ENCODE peak calls at places on chromosomes 11 and 22, in four cellular contexts. P is H9, T is IMR-90, F is H1. V is an unnamed sample.

GRCh38 chr11:129287920-129288319 is 87.7 kb upstream of the BARX2 start:
- DNase-seq in P (no peak), T (no peak), F (no peak), V (no peak)

GRCh38 chr11:63405114-63405513 is 35.5 kb downstream of the SLC22A9 start:
- DNase-seq in P (no peak), T (no peak), F (no peak), V (no peak)

GRCh38 chr11:122696662-122697061 is 41.1 kb downstream of the UBASH3B start:
- DNase-seq in P (no peak), T (no peak), F (no peak), V (no peak)

GRCh38 chr11:126914941-126915340 is 85.6 kb downstream of the KIRREL3 start:
- DNase-seq in P (no peak), T (peak), F (no peak), V (no peak)

GRCh38 chr11:85845052-85845631 is 10.0 kb upstream of the CCDC83 start:
- DNase-seq in P (no peak), T (peak), F (no peak), V (no peak)

GRCh38 chr11:88402192-88402715 is 64.7 kb upstream of the CTSC start:
- DNase-seq in P (no peak), T (peak), F (no peak), V (no peak)

GRCh38 chr11:110289472-110289871 is 6.9 kb downstream of the RDX start:
- DNase-seq in P (no peak), T (no peak), F (no peak), V (no peak)

GRCh38 chr22:39244496-39245129 is at the start of gene PDGFB:
- DNase-seq in P (no peak), T (no peak), F (no peak), V (peak)

GRCh38 chr11:73236879-73237278 is 18.8 kb downstream of the P2RY2 start:
- DNase-seq in P (peak), T (peak), F (peak), V (peak)

DNA sequence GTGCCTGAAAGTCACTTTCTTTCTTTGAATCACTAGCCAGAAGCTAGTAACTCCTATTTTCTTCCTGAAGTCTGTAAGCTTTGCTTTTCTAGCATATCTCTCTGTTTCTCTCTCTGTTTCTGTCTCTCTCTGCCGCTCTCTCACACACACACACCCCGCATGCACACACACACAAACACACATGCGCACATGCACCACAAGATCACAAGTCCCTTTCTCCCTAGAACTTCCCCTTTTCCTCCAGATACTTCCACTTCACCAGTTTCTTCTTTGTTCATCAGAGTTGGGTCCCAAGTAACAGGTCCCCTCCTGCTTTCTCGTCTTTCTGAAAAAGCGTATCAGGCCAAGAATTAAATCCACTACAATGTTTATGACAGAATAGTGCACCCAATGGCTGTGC is 148.5 kb upstream of the HSD17B12 start:
- DNase-seq in P (no peak), T (no peak), F (no peak), V (no peak)
- H3K56ac ChIP-seq in P (no peak), T (no peak), F (no peak), V (no peak)

GRCh38 chr11:44243086-44243485 is 66.9 kb downstream of the ALX4 start:
- DNase-seq in P (no peak), T (no peak), F (no peak), V (peak)
- H3K27ac ChIP-seq in P (peak), T (peak), F (peak), V (peak)

DNA sequence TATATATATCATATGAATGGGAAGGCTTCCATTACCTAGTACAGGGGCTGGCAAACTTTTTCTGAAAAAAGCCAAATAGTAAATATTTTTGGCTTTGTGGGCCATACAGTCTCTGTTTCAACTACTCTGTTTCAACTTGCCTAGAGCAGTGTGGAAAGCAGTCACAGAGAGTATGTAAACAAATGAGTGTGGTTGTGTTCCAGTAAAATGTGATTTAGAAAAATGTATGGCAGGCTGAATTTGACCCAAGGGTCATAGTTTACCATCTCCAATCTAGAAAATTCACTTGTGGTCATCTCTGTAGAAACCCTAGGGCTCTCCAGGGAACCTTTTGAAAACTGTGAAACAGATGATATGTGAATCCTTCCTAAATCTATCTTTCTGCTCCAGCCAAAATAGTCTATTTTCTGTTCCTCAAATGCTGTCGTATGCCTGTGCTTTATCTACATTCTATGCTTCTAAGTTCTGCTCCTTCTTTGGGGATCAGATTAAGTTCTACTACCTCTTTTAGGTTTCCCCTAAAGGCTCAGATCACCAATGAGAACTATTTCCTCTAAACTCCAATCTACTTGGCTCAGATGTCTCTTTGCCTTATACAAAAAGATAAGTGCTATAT is 356.2 kb downstream of the METTL15 start:
- DNase-seq in P (no peak), T (peak), F (no peak), V (no peak)
- H3K56ac ChIP-seq in P (no peak), T (peak), F (no peak), V (no peak)

GRCh38 chr22:46674367-46674781 is 54.2 kb downstream of the GRAMD4 start:
- DNase-seq in P (no peak), T (no peak), F (no peak), V (no peak)
- H3K27ac ChIP-seq in P (no peak), T (no peak), F (no peak), V (no peak)

DNA sequence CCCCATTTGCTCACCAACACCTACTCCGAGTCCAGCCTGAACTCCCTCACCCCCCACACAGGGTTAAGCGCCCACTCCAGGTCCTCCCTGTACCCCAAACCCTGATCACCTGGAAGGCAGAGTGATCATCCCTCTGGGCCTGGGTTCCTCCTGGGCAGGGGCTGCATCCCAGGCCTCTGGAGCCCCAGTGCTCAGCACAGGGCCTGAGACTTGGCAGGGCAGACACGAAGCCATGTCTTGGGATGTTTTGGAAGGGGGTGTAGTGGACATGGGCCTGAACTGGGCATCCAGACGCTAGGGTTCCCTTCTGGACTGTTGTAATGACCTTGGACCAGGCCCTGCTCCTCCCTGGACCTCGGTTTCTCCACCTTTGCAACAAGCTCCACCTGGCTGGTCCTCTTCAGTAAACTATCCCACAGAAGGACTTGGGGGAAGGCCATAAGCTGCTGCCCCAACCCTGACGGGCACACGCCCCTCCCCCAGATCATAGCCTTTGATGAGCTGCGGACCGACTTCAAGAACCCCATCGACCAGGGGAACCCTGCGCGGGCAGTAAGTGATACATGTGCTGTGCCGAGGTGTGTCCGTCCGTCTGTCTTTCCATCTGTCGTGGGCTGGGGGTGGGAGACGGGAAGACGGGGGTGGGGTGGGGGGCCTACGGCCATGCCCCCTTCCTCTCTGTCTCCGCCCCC is 3.9 kb downstream of the CNIH2 start:
- DNase-seq in P (no peak), T (no peak), F (no peak), V (no peak)
- H3K56ac ChIP-seq in P (no peak), T (no peak), F (no peak), V (no peak)

DNA sequence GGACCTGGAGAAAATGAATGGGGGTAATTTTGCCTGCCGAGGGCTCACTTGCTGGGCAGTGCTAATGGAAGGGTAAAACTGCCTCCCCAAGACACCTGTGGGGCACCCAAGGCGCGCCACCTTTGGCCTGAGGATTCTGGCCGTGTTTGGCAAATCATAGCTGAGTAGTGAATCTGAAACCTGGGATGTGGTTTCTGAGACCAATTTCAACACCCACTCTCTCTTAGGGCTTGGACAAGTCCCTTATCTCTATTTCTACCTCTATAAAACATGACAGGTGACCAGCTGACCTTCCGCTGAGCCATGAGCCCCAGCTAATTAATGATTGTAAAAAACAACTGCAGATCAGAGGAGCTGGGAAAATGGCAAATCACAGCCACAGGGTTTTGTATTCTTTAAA is 1.5 kb upstream of the PACSIN3 start:
- DNase-seq in P (no peak), T (no peak), F (no peak), V (no peak)
- H3K27ac ChIP-seq in P (no peak), T (no peak), F (no peak), V (no peak)

DNA sequence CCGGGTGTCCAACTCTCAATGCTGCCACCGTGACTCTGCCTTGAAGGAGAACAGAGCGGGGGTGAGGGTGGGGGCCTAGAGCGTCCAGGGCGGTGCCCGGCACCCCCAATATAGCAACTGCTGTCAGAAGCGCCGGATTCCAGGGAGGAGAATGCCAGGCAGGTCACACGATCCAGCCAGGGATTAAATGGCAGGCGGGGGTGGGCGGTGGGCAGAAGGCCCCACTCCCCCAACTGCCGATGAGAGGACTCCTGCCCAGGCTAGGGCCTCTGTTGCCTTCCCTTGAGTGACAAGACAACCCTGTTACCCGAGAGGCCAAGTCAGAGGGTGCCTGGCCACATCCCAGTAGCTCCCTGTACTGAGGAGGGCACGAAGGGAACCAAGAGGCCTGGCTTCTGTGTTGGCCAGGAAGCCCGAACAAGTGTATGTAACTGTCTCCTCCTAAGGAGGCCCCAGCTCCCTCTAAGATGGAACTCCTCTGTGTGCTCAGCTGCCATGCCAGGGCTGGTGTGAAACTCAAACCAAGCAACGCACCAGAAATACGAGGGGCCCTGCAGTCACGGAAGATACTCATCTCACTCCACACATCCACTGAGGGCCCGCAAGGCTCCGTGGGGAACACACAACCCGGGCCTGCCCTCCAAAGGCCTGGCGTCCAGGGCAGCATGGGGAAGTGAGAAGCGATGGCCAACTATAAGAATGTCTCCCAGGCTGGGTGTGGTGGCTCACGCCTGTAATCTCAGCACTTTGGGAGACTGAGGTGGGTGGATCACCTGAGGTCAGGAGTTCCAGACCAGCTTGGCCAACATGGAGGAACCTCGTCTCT is 3.0 kb downstream of the PACSIN3 start:
- DNase-seq in P (no peak), T (no peak), F (no peak), V (no peak)
- H3K56ac ChIP-seq in P (no peak), T (no peak), F (no peak), V (no peak)

DNA sequence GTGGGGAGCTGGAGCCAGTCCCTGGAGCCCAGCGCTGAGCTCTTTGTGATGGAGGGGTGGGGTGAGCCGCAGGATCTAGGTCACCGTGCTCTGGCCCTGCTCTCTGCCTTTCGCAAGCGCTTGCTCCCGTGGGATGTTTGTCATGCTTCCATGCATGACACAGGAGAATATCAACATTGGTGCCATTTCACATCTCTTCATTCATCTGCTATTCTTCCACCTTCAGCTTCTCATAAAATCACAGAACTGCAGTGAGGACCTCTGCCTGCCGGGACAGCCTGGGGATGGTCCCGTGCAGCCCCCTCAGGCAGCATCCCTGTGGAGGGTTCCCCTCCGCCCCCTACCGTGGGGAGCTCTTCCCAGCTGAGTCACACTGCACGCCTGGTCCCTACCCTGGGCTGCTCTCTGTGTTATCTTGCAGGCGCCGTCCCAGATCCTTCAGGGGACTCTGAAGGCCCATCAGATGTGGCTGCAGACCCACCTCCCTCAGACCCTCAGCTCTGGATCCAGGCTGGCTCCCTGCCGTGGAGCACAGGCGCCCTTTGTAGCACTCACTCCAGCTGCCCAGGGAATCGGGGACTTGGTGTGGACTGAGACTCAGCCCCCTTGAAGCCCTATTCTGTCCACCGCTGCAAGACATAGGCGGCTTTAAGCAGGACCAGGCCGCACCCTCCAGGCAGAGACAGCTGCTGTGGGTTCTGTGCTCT is 5.1 kb upstream of the SEPTIN5 start:
- DNase-seq in P (peak), T (no peak), F (no peak), V (no peak)
- H3K27ac ChIP-seq in P (no peak), T (no peak), F (no peak), V (no peak)

DNA sequence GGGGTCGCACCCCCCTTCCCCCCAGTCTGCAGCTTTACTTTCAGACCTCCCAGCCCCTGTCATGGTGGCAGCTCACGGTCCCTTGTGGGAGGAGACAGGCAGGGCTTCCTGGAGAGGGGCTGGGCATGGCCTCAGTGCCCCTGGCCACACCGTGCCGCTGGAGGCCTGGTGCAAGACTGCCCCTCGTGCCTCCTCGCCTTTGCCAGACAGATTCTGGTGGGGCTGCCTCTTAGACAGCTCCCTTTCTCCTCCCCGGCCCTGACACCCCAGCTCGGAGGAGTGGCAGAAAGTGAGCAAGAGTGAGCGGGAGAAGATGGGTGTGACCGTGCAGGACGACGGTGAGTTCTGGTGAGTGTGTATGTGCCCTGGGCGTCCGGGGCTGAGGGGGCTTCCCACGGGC is 12.1 kb upstream of the MYO7A start:
- DNase-seq in P (no peak), T (no peak), F (no peak), V (no peak)
- H3K56ac ChIP-seq in P (no peak), T (no peak), F (no peak), V (no peak)

GRCh38 chr22:26952654-26953379 is 295.4 kb downstream of the MIAT start:
- DNase-seq in P (peak), T (no peak), F (peak), V (peak)

GRCh38 chr22:26956346-26956745 is 299.0 kb downstream of the MIAT start:
- DNase-seq in P (no peak), T (no peak), F (no peak), V (peak)

GRCh38 chr22:26957176-26957575 is 299.8 kb downstream of the MIAT start:
- DNase-seq in P (no peak), T (no peak), F (no peak), V (no peak)

GRCh38 chr22:26952004-26952403 is 294.6 kb downstream of the MIAT start:
- DNase-seq in P (no peak), T (no peak), F (no peak), V (no peak)

DNA sequence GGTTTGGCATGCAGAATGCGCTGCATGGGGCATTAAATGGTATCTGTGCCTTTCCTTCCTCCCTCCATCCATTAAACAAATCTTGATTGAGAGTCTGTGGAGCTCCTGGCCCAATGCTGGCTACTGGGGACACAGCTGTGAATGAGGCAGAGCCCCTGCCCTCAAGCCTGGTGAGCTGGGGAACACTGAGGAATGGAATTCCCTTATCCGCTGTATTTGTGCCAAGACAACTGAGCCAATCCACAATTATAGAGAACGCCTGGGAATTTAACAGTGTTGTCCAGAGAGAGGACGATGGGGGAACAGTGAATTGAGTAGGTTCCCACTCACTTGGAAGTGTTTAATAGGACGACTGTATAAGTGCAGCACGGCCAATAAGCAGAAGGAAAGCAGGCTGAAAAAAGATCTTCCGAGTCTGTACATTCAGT is 296.0 kb downstream of the MIAT start:
- DNase-seq in P (peak), T (no peak), F (peak), V (peak)
- H3K27ac ChIP-seq in P (no peak), T (no peak), F (no peak), V (no peak)

V was measured in mesendoderm.